ENCODE peak calls at places on chromosome 13, in five cellular contexts. N is BJ, P is NCI-H1105, J is HuH-7, D is iris pigment epithelial cell. R is an unnamed sample.

GRCh38 chr13:87677334-87678234 is 6.4 kb downstream of the SLITRK5 start:
- DNase-seq in J (no peak), N (no peak), P (peak; percentile 39), D (no peak), R (no peak)

GRCh38 chr13:23956106-23956505 is 58.8 kb upstream of the C1QTNF9B start:
- DNase-seq in P (no peak), N (no peak), D (peak; percentile 56), J (no peak), R (peak; percentile 45)

GRCh38 chr13:97344250-97345175 is 89.5 kb upstream of the RAP2A start:
- DNase-seq in N (no peak), J (peak; percentile 27), P (peak; percentile 21), D (peak; percentile 62), R (peak; percentile 70)

GRCh38 chr13:100809856-100810255 is 135.3 kb upstream of the TMTC4 start:
- DNase-seq in D (no peak), N (no peak), J (no peak), P (no peak), R (no peak)

GRCh38 chr13:29160862-29161261 is 340.7 kb downstream of the MTUS2 start:
- DNase-seq in J (no peak), P (no peak), N (no peak), D (no peak), R (no peak)

GRCh38 chr13:24127116-24127631 is 33.3 kb upstream of the SPATA13 start:
- DNase-seq in P (no peak), J (no peak), D (peak; percentile 28), N (no peak), R (peak; percentile 82)

GRCh38 chr13:67223742-67224141 is 6.4 kb downstream of the PCDH9 start:
- DNase-seq in N (no peak), J (no peak), D (peak; percentile 38), P (no peak), R (no peak)

GRCh38 chr13:48405865-48406264 is 7.0 kb downstream of the LPAR6 start:
- DNase-seq in P (no peak), J (no peak), D (peak; percentile 40), N (no peak), R (no peak)

GRCh38 chr13:79647518-79647917 is 166.6 kb downstream of the NDFIP2 start:
- DNase-seq in D (no peak), N (no peak), J (no peak), P (peak; percentile 82), R (no peak)

GRCh38 chr13:37753776-37754175 is 115.8 kb downstream of the TRPC4 start:
- DNase-seq in N (no peak), D (no peak), P (no peak), J (no peak), R (no peak)

GRCh38 chr13:36131931-36132297 is 732 bp upstream of the DCLK1 start:
- DNase-seq in D (no peak), P (no peak), J (no peak), N (no peak), R (peak; percentile 29)

GRCh38 chr13:92716749-92717148 is 509.9 kb upstream of the GPC6 start:
- DNase-seq in J (peak; percentile 0), P (no peak), D (peak; percentile 1), N (no peak), R (no peak)

GRCh38 chr13:67829641-67830040 is 599.5 kb upstream of the PCDH9 start:
- DNase-seq in N (no peak), D (no peak), P (no peak), J (no peak), R (no peak)

GRCh38 chr13:42524487-42525034 is 49.4 kb upstream of the TNFSF11 start:
- DNase-seq in P (no peak), D (peak; percentile 10), J (no peak), N (no peak), R (no peak)

GRCh38 chr13:40668335-40668734 is 1.9 kb upstream of the FOXO1 start:
- DNase-seq in N (no peak), D (no peak), P (no peak), J (peak; percentile 49), R (peak; percentile 57)

GRCh38 chr13:87122551-87122950 is 548.6 kb upstream of the SLITRK5 start:
- DNase-seq in J (no peak), D (peak; percentile 79), N (no peak), P (no peak), R (no peak)

GRCh38 chr13:110434629-110435028 is 126.9 kb downstream of the RAB20 start:
- DNase-seq in J (no peak), D (no peak), P (no peak), N (no peak), R (no peak)

GRCh38 chr13:107271226-107271625 is 703.3 kb upstream of the ARGLU1 start:
- DNase-seq in N (no peak), J (no peak), D (peak; percentile 82), P (peak; percentile 52), R (no peak)

GRCh38 chr13:43804461-43805070 is 17.8 kb upstream of the ENOX1 start:
- DNase-seq in N (no peak), D (peak; percentile 78), J (no peak), P (peak; percentile 39), R (peak; percentile 24)

GRCh38 chr13:50215389-50215788 is 200.1 kb downstream of the KCNRG start:
- DNase-seq in P (no peak), D (peak; percentile 65), N (no peak), J (no peak), R (no peak)

GRCh38 chr13:96089749-96090239 is at the start of gene HS6ST3:
- DNase-seq in D (peak; percentile 14), J (no peak), P (peak; percentile 57), N (no peak), R (no peak)

GRCh38 chr13:112818698-112819045 is 128.8 kb downstream of the ATP11A start:
- DNase-seq in D (no peak), N (no peak), J (no peak), P (no peak), R (no peak)

GRCh38 chr13:75685239-75685697 is 49.1 kb downstream of the LMO7 start:
- DNase-seq in N (peak; percentile 77), P (no peak), J (no peak), D (peak; percentile 94), R (no peak)

GRCh38 chr13:103839460-103839859 is 773.2 kb upstream of the SLC10A2 start:
- DNase-seq in N (no peak), P (peak; percentile 6), D (no peak), J (no peak), R (no peak)

GRCh38 chr13:50291611-50292010 is 276.4 kb downstream of the KCNRG start:
- DNase-seq in N (no peak), D (no peak), J (no peak), P (no peak), R (no peak)

GRCh38 chr13:31631071-31631470 is 108.3 kb upstream of the RXFP2 start:
- DNase-seq in P (no peak), D (no peak), J (no peak), N (no peak), R (no peak)

R was measured in colonic mucosa.